ENCODE peak calls at places on chromosome 1, in six cellular contexts. M is prostate gland, V is heart right ventricle, E is SJSA1, K is IMR-90, D is lung. Q is an unnamed sample.
A peak's percentile ranks its signal among the peaks of the same experiment; 100 is the strongest.

GRCh38 chr1:62068302-62068936 is 126.2 kb upstream of the L1TD1 start:
- DNase-seq in K (no peak), D (no peak), V (peak; percentile 30), E (no peak), M (no peak), Q (no peak)

GRCh38 chr1:210232524-210233215 is at the start of gene SERTAD4:
- DNase-seq in E (peak; percentile 49), K (no peak), D (peak; percentile 70), V (no peak), M (peak; percentile 83), Q (peak; percentile 38)

GRCh38 chr1:174222166-174222949 is 63.0 kb downstream of the RABGAP1L start:
- DNase-seq in K (peak; percentile 82), V (no peak), M (no peak), E (no peak), D (no peak), Q (no peak)

GRCh38 chr1:74822851-74823443 is 90.0 kb downstream of the TYW3 start:
- DNase-seq in K (peak; percentile 59), V (no peak), M (no peak), D (no peak), E (no peak), Q (no peak)

GRCh38 chr1:33094971-33095604 is 14.1 kb downstream of the AZIN2 start:
- DNase-seq in E (peak; percentile 77), V (peak; percentile 63), K (peak; percentile 71), D (peak; percentile 62), M (peak; percentile 52), Q (no peak)

GRCh38 chr1:35505911-35506798 is 51.0 kb downstream of the KIAA0319L start:
- DNase-seq in E (peak; percentile 93), K (peak; percentile 59), V (peak; percentile 9), M (peak; percentile 72), D (no peak), Q (no peak)

GRCh38 chr1:115261511-115261910 is 76.5 kb downstream of the NGF start:
- DNase-seq in E (no peak), M (no peak), K (no peak), D (no peak), V (no peak), Q (no peak)

GRCh38 chr1:26772687-26773086 is 15.1 kb upstream of the PIGV start:
- DNase-seq in D (no peak), V (no peak), K (peak; percentile 99), E (peak; percentile 97), M (no peak), Q (no peak)

GRCh38 chr1:225712391-225712790 is 59.5 kb upstream of the ENAH start:
- DNase-seq in M (no peak), D (no peak), V (no peak), K (no peak), E (no peak), Q (no peak)

GRCh38 chr1:176691251-176692228 is 228.6 kb downstream of the PAPPA2 start:
- DNase-seq in E (peak; percentile 22), K (peak; percentile 43), M (peak; percentile 42), D (no peak), V (peak; percentile 57), Q (no peak)

GRCh38 chr1:67528141-67528540 is 97.9 kb upstream of the SERBP1 start:
- DNase-seq in V (no peak), D (no peak), E (no peak), M (no peak), K (no peak), Q (no peak)

GRCh38 chr1:32878183-32878582 is 7.5 kb upstream of the FNDC5 start:
- DNase-seq in M (no peak), K (peak; percentile 30), V (no peak), E (no peak), D (no peak), Q (no peak)

GRCh38 chr1:23924601-23925000 is 11.4 kb upstream of the CNR2 start:
- DNase-seq in D (no peak), E (no peak), K (no peak), M (no peak), V (no peak), Q (no peak)

GRCh38 chr1:3011631-3012510 is 9.4 kb upstream of the ACTRT2 start:
- DNase-seq in V (no peak), D (no peak), M (no peak), E (no peak), K (no peak), Q (peak; percentile 4)

DNA sequence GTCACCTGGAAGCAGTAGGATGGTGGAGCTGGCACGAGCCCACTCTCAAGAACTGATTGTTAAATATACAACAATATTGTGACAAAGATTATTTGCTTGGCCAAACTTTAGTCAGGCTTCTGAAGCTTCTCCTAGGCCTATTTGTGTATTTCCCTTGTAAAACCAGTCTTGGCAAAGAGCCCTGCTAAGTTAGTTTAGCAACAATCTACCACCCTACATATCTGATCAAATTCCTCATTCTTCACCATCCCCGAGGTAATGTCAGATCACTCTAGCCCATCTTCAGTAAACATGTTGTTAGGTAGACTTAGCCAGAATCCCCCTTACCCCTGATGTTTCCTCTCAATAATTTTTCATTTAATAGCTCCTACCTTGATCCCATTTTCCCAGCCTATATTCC is 39.6 kb downstream of the XCL1 start:
- DNase-seq in V (no peak), D (no peak), M (no peak), E (no peak), K (no peak), Q (no peak)
- H3K27ac ChIP-seq in V (no peak overlapping the region), D (no peak overlapping the region), M (no peak overlapping the region), E (no peak overlapping the region), K (no peak overlapping the region), Q (no peak overlapping the region)

DNA sequence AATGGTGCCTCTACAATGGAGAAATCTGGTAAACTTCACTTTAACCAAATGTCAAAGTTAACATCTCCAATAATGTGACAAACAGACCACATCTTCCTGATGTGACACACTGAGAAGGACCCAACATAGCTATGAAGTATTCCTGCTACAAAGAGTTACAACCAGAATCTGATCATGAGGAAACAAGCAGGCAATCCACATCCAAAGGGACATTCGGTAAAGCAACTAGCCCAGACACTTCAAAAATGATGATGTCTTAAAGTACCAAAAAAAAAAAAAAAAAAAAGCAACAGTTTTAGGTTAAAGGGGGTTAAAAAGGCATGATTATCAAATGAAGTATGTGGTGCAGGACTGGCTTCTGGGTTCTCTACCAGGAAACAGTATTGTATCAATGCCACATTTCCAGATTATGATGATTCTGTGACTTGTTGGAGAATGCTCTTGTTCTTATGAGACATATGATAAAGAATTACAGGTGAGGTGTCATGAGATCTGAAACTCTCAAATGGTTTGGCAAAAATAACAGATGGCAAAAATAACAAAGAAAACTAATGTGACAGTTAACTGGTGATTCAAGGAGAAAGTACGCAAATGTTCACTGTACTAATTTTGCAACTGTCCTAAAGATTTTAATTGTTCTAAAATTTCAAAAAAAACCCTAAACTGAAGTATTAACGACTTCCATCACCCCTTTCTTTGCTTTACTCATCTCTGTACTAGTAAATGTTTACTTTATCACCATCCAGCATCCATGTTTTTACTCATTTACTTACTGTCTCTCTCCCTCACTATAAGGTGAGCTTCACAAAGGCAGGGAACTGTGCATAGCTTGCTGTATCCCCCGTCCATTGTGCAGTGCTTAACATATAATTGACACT is 2.8 kb downstream of the CD58 start:
- DNase-seq in D (no peak), V (no peak), E (no peak), K (no peak), M (no peak), Q (no peak)
- H3K4me3 ChIP-seq in D (no peak overlapping the region), V (no peak overlapping the region), E (no peak overlapping the region), K (no peak overlapping the region), M (no peak overlapping the region), Q (peak overlapping the region; percentile 88)

DNA sequence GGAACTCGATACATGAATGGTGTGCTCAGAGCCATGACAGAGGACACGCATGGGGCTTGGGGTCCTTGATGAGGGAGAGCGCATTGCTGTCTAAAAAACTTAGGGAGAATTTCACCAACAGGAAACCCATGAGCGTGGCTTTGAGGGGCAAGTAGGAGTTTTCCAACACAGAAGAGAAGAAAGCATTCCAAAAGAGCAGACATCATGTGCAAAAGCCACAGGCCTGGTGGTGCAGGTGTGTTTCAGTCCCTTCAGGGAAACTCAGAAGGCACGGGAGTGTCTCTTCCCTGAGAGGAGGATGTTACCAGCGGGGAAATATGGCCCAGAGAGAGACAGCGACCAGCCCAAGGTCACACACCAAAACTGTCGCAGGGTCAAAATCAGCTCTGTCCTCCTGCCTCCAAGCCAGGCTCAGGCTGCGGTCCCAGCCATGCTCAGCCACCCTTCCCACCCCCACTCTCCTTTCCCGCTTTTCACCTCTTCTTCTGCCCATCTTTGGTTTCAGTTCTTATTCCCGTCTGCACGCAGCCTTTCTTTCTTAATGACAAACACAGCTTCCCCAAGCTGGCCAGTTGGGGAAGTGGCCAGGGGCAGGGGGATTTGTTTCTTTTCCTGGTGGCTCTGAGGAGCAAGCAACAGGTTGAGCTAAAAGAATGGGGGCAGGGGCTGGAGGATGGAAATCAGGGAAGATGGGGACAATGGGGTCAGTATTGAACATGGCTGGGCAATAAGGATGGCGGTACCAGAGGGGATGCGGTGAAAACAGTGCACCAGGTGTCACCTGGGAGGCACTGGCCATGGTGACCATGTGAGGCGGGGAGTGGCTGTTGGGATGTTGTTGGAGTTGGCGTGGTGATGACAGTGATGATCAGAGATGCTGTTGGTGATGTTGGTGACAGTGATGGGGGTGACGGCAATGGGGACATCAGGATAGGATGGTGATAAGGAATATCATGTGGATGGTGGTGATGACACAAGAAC is 10.3 kb downstream of the LAPTM5 start:
- DNase-seq in K (no peak), E (no peak), M (no peak), V (no peak), D (no peak), Q (no peak)
- H3K27ac ChIP-seq in K (no peak overlapping the region), E (no peak overlapping the region), M (no peak overlapping the region), V (no peak overlapping the region), D (peak overlapping the region; percentile 28), Q (no peak overlapping the region)

DNA sequence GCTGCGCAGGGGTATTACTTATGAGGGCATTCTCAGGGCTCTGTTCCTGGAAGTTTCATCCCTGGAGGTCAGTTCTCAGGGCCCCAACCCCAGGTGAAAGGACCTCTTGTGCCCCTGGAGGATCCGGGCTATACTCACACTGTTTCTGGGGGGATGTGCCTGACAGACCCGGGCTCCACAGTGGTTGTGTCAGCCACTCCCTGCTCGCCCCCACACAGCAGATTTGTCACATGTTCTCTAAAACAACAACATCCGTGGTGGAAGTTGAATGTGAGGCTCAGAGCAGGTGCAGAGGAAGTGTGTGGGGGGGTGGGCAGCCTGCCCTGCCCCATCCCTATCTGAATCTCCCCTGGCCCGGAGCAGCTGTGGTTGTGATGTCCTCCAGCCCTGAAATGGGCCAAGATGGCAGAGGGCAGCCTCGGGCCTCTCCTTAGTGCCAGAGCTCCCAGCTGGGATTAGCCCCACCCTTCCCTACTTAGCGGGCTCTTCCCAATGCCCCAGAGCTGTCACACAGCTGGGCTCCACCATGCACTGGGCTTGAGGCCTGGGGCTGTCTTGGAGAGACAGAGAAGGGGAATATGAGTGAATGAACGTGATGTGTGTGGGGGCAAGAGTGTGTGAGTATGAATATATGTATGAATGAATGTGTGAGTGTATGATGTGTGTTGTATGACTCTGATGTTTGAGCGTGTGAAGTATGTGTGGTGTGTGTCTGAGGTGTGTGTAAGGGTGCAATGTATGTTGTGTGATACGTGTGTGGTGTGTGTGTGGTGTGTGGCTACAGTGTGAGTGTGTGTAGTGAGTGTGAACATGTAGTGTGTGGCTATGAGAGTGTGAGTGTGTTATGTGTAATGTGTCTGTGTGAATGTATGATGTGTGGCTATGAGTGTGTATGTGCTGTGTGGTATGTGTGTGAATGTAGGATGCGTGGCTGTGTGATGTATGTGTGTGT is 1.5 kb upstream of the FCMR start:
- DNase-seq in E (no peak), K (no peak), M (no peak), D (no peak), V (no peak), Q (no peak)
- H3K4me3 ChIP-seq in E (no peak overlapping the region), K (no peak overlapping the region), M (no peak overlapping the region), D (no peak overlapping the region), V (no peak overlapping the region), Q (no peak overlapping the region)

Q was measured in left ventricle myocardium inferior.